ENCODE peak calls at places on chromosomes 6 and 20, in four cellular contexts. C, P, E and G are unnamed samples.

GRCh38 chr6:5422321-5422915 is 161.1 kb downstream of the FARS2 start:
- DNase-seq in C (no peak), P (peak), E (no peak), G (peak)

GRCh38 chr6:82144007-82144851 is 103.3 kb downstream of the IBTK start:
- DNase-seq in C (no peak), P (no peak), E (no peak), G (no peak)

GRCh38 chr6:30889921-30890645 is 5.8 kb downstream of the DDR1 start:
- DNase-seq in C (no peak), P (no peak), E (no peak), G (no peak)

GRCh38 chr20:52217689-52218395 is 26.3 kb upstream of the ZFP64 start:
- DNase-seq in C (no peak), P (no peak), E (no peak), G (no peak)

GRCh38 chr20:10219452-10219791 is 792 bp downstream of the SNAP25 start:
- DNase-seq in C (peak), P (peak), E (peak), G (peak)

GRCh38 chr6:143397229-143398222 is 53.0 kb downstream of the ADAT2 start:
- DNase-seq in C (peak), P (no peak), E (peak), G (no peak)

GRCh38 chr6:163813979-163814493 is 399.5 kb downstream of the QKI start:
- DNase-seq in C (no peak), P (no peak), E (no peak), G (no peak)

GRCh38 chr6:5937516-5937915 is 69.2 kb downstream of the NRN1 start:
- DNase-seq in C (no peak), P (no peak), E (no peak), G (no peak)

GRCh38 chr6:132504757-132505156 is 8.2 kb downstream of the STX7 start:
- DNase-seq in C (no peak), P (no peak), E (no peak), G (no peak)

GRCh38 chr6:106927531-106928398 is 46.8 kb downstream of the CD24 start:
- DNase-seq in C (no peak), P (no peak), E (peak), G (no peak)

GRCh38 chr6:44699851-44700250 is 312.3 kb downstream of the CDC5L start:
- DNase-seq in C (no peak), P (no peak), E (no peak), G (no peak)

GRCh38 chr6:35495258-35496035 is 1.4 kb downstream of the TEAD3 start:
- DNase-seq in C (no peak), P (peak), E (no peak), G (no peak)

GRCh38 chr6:161544801-161545490 is 271.1 kb upstream of the AGPAT4 start:
- DNase-seq in C (no peak), P (no peak), E (no peak), G (no peak)